ENCODE peak calls at places on chromosome 1, in eight cellular contexts. A is tibial nerve, J is body of pancreas, V is uterus, X is ovary, I is heart left ventricle, E is stomach, G is A549. P is an unnamed sample.

GRCh38 chr1:15968172-15968571 is 7.7 kb downstream of the ZBTB17 start:
- DNase-seq in G (no peak), A (no peak), J (no peak), E (no peak), V (no peak), I (no peak), X (no peak), P (peak; percentile 1)

GRCh38 chr1:208219659-208220282 is 24.4 kb downstream of the PLXNA2 start:
- DNase-seq in I (peak; percentile 87), J (no peak), G (no peak), A (no peak), E (no peak), X (peak; percentile 67), V (peak; percentile 86), P (no peak)

GRCh38 chr1:210516675-210517459 is 188.2 kb downstream of the HHAT start:
- DNase-seq in G (no peak), E (no peak), V (no peak), A (no peak), X (no peak), J (no peak), I (no peak), P (no peak)

GRCh38 chr1:56200446-56200845 is 378.9 kb downstream of the PLPP3 start:
- DNase-seq in X (no peak), A (no peak), I (no peak), J (no peak), G (no peak), E (no peak), V (no peak), P (peak; percentile 55)

GRCh38 chr1:109931189-109931672 is 20.6 kb downstream of the CSF1 start:
- DNase-seq in V (peak; percentile 77), G (peak; percentile 41), A (peak; percentile 76), X (peak; percentile 83), J (peak; percentile 86), E (peak; percentile 90), I (peak; percentile 86), P (peak; percentile 62)

GRCh38 chr1:64834734-64835133 is 89.9 kb downstream of the RAVER2 start:
- DNase-seq in E (no peak), A (no peak), J (no peak), I (no peak), X (no peak), G (no peak), V (no peak), P (no peak)

GRCh38 chr1:5354681-5355080 is 637.5 kb downstream of the NPHP4 start:
- DNase-seq in E (no peak), G (no peak), I (no peak), A (no peak), X (no peak), J (no peak), V (no peak), P (no peak)

GRCh38 chr1:48470506-48470905 is 1.5 kb downstream of the SPATA6 start:
- DNase-seq in G (no peak), A (peak; percentile 39), X (peak; percentile 34), J (peak; percentile 29), E (peak; percentile 57), I (peak; percentile 37), V (peak; percentile 42), P (no peak)

GRCh38 chr1:178047403-178048093 is 46.4 kb upstream of the RASAL2 start:
- DNase-seq in G (no peak), V (no peak), X (no peak), E (no peak), I (no peak), J (no peak), A (no peak), P (no peak)

GRCh38 chr1:178048426-178048825 is 45.5 kb upstream of the RASAL2 start:
- DNase-seq in V (no peak), G (no peak), A (no peak), I (no peak), X (no peak), E (no peak), J (no peak), P (no peak)

GRCh38 chr1:178048883-178049282 is 45.0 kb upstream of the RASAL2 start:
- DNase-seq in G (no peak), V (no peak), A (no peak), E (no peak), J (no peak), X (no peak), I (no peak), P (no peak)

GRCh38 chr1:178050084-178050483 is 43.8 kb upstream of the RASAL2 start:
- DNase-seq in E (no peak), A (no peak), I (no peak), J (no peak), G (no peak), V (no peak), X (no peak), P (no peak)

DNA sequence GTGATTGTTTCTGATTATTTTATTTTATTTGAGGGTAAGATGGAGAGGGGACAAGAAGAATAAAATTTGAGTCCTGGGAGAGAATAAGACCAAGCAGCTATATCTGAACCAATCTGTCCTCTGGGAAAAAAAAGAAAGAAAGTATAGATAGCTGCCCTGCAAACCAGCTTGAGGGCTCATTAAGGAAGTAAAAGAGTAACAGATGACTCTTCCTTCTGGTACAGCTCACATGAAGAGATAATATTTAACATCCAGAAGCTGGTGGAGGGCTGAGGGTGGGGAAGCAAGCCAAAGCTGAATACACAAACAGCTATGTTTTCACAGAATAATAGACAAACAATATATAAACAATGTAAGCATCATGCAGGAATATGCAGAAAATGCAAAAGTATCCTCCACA is 47.0 kb upstream of the RASAL2 start:
- DNase-seq in I (no peak), X (no peak), J (no peak), A (no peak), V (no peak), G (no peak), E (no peak), P (no peak)
- TF ChIP-seq POLR2A in I (no peak), X (no peak), J (no peak), A (no peak), V (no peak), G (no peak), E (no peak), P (no peak)

GRCh38 chr1:154857022-154857421 is 13.1 kb downstream of the KCNN3 start:
- DNase-seq in V (no peak), E (no peak), A (no peak), I (no peak), J (no peak), X (no peak), G (no peak), P (no peak)

GRCh38 chr1:154856544-154856943 is 13.5 kb downstream of the KCNN3 start:
- DNase-seq in G (no peak), J (no peak), V (no peak), A (no peak), I (no peak), X (no peak), E (no peak), P (no peak)

GRCh38 chr1:154855186-154855585 is 14.9 kb downstream of the KCNN3 start:
- DNase-seq in G (no peak), I (no peak), E (no peak), X (no peak), V (no peak), A (no peak), J (no peak), P (no peak)

GRCh38 chr1:154857441-154858215 is 12.5 kb downstream of the KCNN3 start:
- DNase-seq in J (no peak), V (no peak), X (no peak), E (no peak), I (no peak), A (no peak), G (no peak), P (no peak)

DNA sequence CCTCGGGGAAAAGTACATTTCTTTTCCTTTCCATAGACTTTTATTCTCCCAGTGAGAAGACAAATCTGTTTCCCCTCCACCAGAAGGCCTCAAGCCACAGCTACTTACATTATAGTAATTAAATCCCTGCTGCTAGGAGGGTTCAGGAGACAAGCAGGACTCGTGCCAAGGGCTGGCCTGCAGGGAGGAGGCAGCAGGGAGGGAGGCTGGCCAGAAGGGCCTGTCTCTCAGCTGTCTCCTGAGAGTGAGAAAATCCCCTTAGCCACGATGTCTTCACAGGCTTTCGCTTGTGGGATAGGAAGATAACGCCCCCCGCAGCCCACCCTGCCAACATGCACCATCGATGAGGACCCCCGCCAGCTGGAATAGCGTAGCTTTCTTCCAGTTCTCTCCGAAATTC is 14.0 kb downstream of the KCNN3 start:
- DNase-seq in X (no peak), A (no peak), I (no peak), J (no peak), V (no peak), G (no peak), E (no peak), P (no peak)
- TF ChIP-seq POLR2A in X (no peak), A (no peak), I (no peak), J (no peak), V (no peak), G (no peak), E (no peak), P (no peak)

DNA sequence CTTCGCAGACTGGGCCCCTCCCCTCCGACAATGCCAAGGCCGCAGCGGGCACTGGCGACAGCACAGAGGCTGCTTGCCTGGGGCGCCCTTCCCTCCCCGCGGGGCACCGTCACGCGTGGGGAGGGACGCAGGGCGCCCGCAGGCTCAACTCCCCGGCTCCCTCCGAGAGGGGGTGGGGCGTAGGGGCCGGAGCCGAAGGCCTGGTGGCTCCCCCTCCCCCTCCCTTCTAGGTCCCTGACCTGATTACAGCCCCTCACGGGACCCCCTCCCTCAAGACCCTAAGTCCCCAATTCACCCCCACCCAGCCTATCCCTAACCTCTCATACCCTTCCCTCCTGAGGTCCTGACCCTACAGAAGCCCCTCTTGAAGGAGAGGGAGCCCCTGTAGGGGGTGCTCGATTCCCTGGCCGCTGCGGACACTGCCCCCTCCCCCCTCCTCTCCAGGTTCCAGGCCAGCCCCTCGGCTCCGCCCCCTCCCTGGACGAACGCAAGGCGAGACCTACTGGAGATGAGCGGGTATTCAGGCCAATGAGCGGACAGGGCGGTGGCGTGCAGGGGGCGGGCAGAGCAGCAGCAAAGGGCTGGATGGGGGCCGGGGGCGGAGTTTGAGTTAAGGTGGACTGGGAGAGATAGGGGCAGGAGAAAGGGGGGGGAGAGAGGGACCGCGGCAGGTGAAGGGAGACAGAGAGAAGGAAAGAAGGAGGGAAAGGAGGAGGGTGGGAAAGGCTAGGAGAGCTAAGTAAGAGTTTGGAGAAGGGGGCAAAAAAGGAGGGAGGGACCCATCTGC is 721 bp upstream of the ZBTB7B start:
- DNase-seq in J (peak; percentile 100), G (peak; percentile 96), X (peak; percentile 99), E (peak; percentile 100), I (peak; percentile 100), A (peak; percentile 100), V (peak; percentile 100), P (peak; percentile 100)
- TF ChIP-seq POLR2A in J (peak; percentile 60), G (no peak), X (peak; percentile 92), E (no peak), I (peak; percentile 70), A (peak; percentile 91), V (peak; percentile 81), P (peak; percentile 83)

GRCh38 chr1:228487336-228488106 is at the start of gene RNF187:
- DNase-seq in X (peak; percentile 95), J (peak; percentile 89), I (peak; percentile 90), E (peak; percentile 91), V (peak; percentile 85), A (peak; percentile 82), G (peak; percentile 86), P (peak; percentile 87)

GRCh38 chr1:228488107-228488817 is 1.1 kb downstream of the RNF187 start:
- DNase-seq in I (no peak), J (peak; percentile 31), G (peak; percentile 33), V (no peak), E (no peak), X (peak; percentile 55), A (no peak), P (no peak)

GRCh38 chr1:228486596-228487335 is 416 bp upstream of the RNF187 start:
- DNase-seq in X (peak; percentile 76), V (peak; percentile 59), A (no peak), G (peak; percentile 88), E (peak; percentile 60), J (peak; percentile 64), I (peak; percentile 74), P (peak; percentile 40)

GRCh38 chr1:228490120-228491078 is 3.2 kb downstream of the RNF187 start:
- DNase-seq in E (no peak), V (no peak), J (no peak), X (no peak), A (no peak), G (no peak), I (peak; percentile 50), P (no peak)

GRCh38 chr1:228488818-228489674 is 1.9 kb downstream of the RNF187 start:
- DNase-seq in E (no peak), A (no peak), V (no peak), J (no peak), G (no peak), X (no peak), I (no peak), P (no peak)
- TF ChIP-seq POLR2A in E (no peak), A (no peak), V (no peak), J (no peak), G (no peak), X (no peak), I (no peak), P (no peak)

P was measured in breast epithelium.